ENCODE peak calls at places on chromosomes 5 and 9, in seven cellular contexts. One of them, this sample, is unnamed.

GRCh38 chr9:88236531-88237453 is 98.5 kb upstream of the SPATA31C2 start:
- DNase-seq in right lobe of liver: no peak
- DNase-seq in H1: no peak
- DNase-seq in testis: peak
- DNase-seq in ovary: peak
- DNase-seq in A549: no peak
- DNase-seq in Peyer's patch: no peak
- DNase-seq in this sample: peak

GRCh38 chr9:120875954-120876841 is 790 bp downstream of the PHF19 start:
- DNase-seq in testis: peak
- DNase-seq in right lobe of liver: peak
- DNase-seq in Peyer's patch: peak
- DNase-seq in A549: peak
- DNase-seq in H1: peak
- DNase-seq in ovary: peak
- DNase-seq in this sample: peak

GRCh38 chr9:136996361-136997281 is at the start of gene CLIC3:
- DNase-seq in testis: no peak
- DNase-seq in ovary: no peak
- DNase-seq in Peyer's patch: peak
- DNase-seq in H1: no peak
- DNase-seq in right lobe of liver: no peak
- DNase-seq in A549: peak
- DNase-seq in this sample: no peak

GRCh38 chr5:140159014-140159927 is 15.7 kb upstream of the CYSTM1 start:
- DNase-seq in testis: no peak
- DNase-seq in right lobe of liver: no peak
- DNase-seq in H1: no peak
- DNase-seq in ovary: no peak
- DNase-seq in A549: no peak
- DNase-seq in Peyer's patch: no peak
- DNase-seq in this sample: no peak

GRCh38 chr5:139848508-139849100 is 53.0 kb downstream of the PSD2 start:
- DNase-seq in A549: no peak
- DNase-seq in testis: no peak
- DNase-seq in right lobe of liver: peak
- DNase-seq in Peyer's patch: peak
- DNase-seq in ovary: peak
- DNase-seq in H1: no peak
- DNase-seq in this sample: peak

GRCh38 chr9:127366594-127366993 is 30.4 kb upstream of the SLC2A8 start:
- DNase-seq in Peyer's patch: no peak
- DNase-seq in A549: no peak
- DNase-seq in H1: no peak
- DNase-seq in ovary: no peak
- DNase-seq in right lobe of liver: no peak
- DNase-seq in testis: peak
- DNase-seq in this sample: no peak

GRCh38 chr5:35963381-35963843 is 25.0 kb upstream of the CAPSL start:
- DNase-seq in H1: no peak
- DNase-seq in A549: peak
- DNase-seq in Peyer's patch: no peak
- DNase-seq in right lobe of liver: no peak
- DNase-seq in testis: peak
- DNase-seq in ovary: no peak
- DNase-seq in this sample: no peak

GRCh38 chr5:106454651-106455415 is 1215.9 kb downstream of the EFNA5 start:
- DNase-seq in testis: peak
- DNase-seq in A549: peak
- DNase-seq in ovary: no peak
- DNase-seq in H1: peak
- DNase-seq in Peyer's patch: no peak
- DNase-seq in right lobe of liver: no peak
- DNase-seq in this sample: no peak

GRCh38 chr9:12989669-12990068 is 214.8 kb downstream of the LURAP1L start:
- DNase-seq in Peyer's patch: no peak
- DNase-seq in testis: no peak
- DNase-seq in A549: no peak
- DNase-seq in ovary: no peak
- DNase-seq in H1: no peak
- DNase-seq in right lobe of liver: no peak
- DNase-seq in this sample: no peak

GRCh38 chr9:114852050-114852594 is 46.3 kb upstream of the TNFSF15 start:
- DNase-seq in right lobe of liver: no peak
- DNase-seq in Peyer's patch: no peak
- DNase-seq in A549: no peak
- DNase-seq in testis: no peak
- DNase-seq in ovary: no peak
- DNase-seq in H1: no peak
- DNase-seq in this sample: no peak

GRCh38 chr5:157479166-157479565 is 19.2 kb downstream of the NIPAL4 start:
- DNase-seq in Peyer's patch: no peak
- DNase-seq in A549: no peak
- DNase-seq in right lobe of liver: no peak
- DNase-seq in testis: no peak
- DNase-seq in ovary: no peak
- DNase-seq in H1: no peak
- DNase-seq in this sample: no peak

GRCh38 chr9:100150209-100150608 is 51.2 kb downstream of the INVS start:
- DNase-seq in testis: no peak
- DNase-seq in H1: no peak
- DNase-seq in A549: no peak
- DNase-seq in Peyer's patch: no peak
- DNase-seq in right lobe of liver: no peak
- DNase-seq in ovary: no peak
- DNase-seq in this sample: no peak

GRCh38 chr9:131668439-131669233 is 71.2 kb downstream of the RAPGEF1 start:
- DNase-seq in H1: no peak
- DNase-seq in ovary: no peak
- DNase-seq in A549: no peak
- DNase-seq in Peyer's patch: peak
- DNase-seq in testis: no peak
- DNase-seq in right lobe of liver: no peak
- DNase-seq in this sample: no peak

GRCh38 chr5:77707786-77708185 is 68.4 kb downstream of the TBCA start:
- DNase-seq in Peyer's patch: no peak
- DNase-seq in testis: no peak
- DNase-seq in H1: no peak
- DNase-seq in right lobe of liver: no peak
- DNase-seq in ovary: no peak
- DNase-seq in A549: no peak
- DNase-seq in this sample: no peak

GRCh38 chr9:33124716-33125378 is 42.3 kb downstream of the B4GALT1 start:
- DNase-seq in testis: no peak
- DNase-seq in ovary: no peak
- DNase-seq in H1: no peak
- DNase-seq in A549: no peak
- DNase-seq in Peyer's patch: peak
- DNase-seq in right lobe of liver: no peak
- DNase-seq in this sample: no peak

GRCh38 chr9:95088421-95089161 is 228.9 kb downstream of the FANCC start:
- DNase-seq in Peyer's patch: no peak
- DNase-seq in ovary: no peak
- DNase-seq in A549: no peak
- DNase-seq in H1: no peak
- DNase-seq in testis: no peak
- DNase-seq in right lobe of liver: peak
- DNase-seq in this sample: no peak
- H3K27ac ChIP-seq in Peyer's patch: peak
- H3K27ac ChIP-seq in ovary: no peak
- H3K27ac ChIP-seq in A549: peak
- H3K27ac ChIP-seq in H1: no peak
- H3K27ac ChIP-seq in testis: peak
- H3K27ac ChIP-seq in right lobe of liver: no peak
- H3K27ac ChIP-seq in this sample: peak

GRCh38 chr9:90729351-90729750 is 72.3 kb upstream of the SYK start:
- DNase-seq in testis: no peak
- DNase-seq in Peyer's patch: no peak
- DNase-seq in A549: no peak
- DNase-seq in right lobe of liver: no peak
- DNase-seq in H1: no peak
- DNase-seq in ovary: no peak
- DNase-seq in this sample: no peak

DNA sequence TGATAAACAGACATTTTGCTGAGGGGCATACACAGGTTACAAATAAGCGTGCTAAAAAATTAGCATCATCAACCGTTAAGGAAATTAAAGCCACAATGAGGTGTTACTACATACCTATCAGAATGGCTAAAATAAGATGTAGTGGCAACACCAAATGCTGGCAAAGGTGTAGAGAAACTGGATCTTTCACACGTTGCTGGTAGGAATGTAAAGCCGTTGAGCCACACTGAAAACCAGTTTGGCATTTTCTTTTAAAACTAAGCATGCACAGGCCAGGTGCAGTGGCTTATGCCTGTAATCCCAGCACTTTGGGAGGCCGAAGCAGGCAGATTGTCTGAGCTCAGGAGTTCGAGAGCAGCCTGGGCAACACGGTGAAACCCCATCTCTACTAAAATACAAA is 67.0 kb upstream of the SYK start:
- DNase-seq in A549: no peak
- DNase-seq in testis: no peak
- DNase-seq in ovary: no peak
- DNase-seq in Peyer's patch: no peak
- DNase-seq in right lobe of liver: no peak
- DNase-seq in H1: no peak
- DNase-seq in this sample: no peak
- H3K4me3 ChIP-seq in A549: no peak
- H3K4me3 ChIP-seq in testis: no peak
- H3K4me3 ChIP-seq in ovary: no peak
- H3K4me3 ChIP-seq in Peyer's patch: no peak
- H3K4me3 ChIP-seq in right lobe of liver: no peak
- H3K4me3 ChIP-seq in H1: no peak
- H3K4me3 ChIP-seq in this sample: no peak

GRCh38 chr5:75365740-75366139 is 28.7 kb downstream of the HMGCR start:
- DNase-seq in H1: no peak
- DNase-seq in right lobe of liver: no peak
- DNase-seq in A549: no peak
- DNase-seq in Peyer's patch: no peak
- DNase-seq in ovary: no peak
- DNase-seq in testis: no peak
- DNase-seq in this sample: no peak

GRCh38 chr5:75364571-75365280 is 27.7 kb downstream of the HMGCR start:
- DNase-seq in testis: no peak
- DNase-seq in Peyer's patch: no peak
- DNase-seq in A549: no peak
- DNase-seq in H1: no peak
- DNase-seq in right lobe of liver: no peak
- DNase-seq in ovary: no peak
- DNase-seq in this sample: no peak

GRCh38 chr5:75362474-75362975 is 25.5 kb downstream of the HMGCR start:
- DNase-seq in right lobe of liver: no peak
- DNase-seq in A549: no peak
- DNase-seq in ovary: no peak
- DNase-seq in testis: no peak
- DNase-seq in H1: no peak
- DNase-seq in Peyer's patch: no peak
- DNase-seq in this sample: no peak

GRCh38 chr5:75363111-75363510 is 26.1 kb downstream of the HMGCR start:
- DNase-seq in A549: no peak
- DNase-seq in H1: no peak
- DNase-seq in testis: no peak
- DNase-seq in right lobe of liver: no peak
- DNase-seq in ovary: no peak
- DNase-seq in Peyer's patch: no peak
- DNase-seq in this sample: no peak

DNA sequence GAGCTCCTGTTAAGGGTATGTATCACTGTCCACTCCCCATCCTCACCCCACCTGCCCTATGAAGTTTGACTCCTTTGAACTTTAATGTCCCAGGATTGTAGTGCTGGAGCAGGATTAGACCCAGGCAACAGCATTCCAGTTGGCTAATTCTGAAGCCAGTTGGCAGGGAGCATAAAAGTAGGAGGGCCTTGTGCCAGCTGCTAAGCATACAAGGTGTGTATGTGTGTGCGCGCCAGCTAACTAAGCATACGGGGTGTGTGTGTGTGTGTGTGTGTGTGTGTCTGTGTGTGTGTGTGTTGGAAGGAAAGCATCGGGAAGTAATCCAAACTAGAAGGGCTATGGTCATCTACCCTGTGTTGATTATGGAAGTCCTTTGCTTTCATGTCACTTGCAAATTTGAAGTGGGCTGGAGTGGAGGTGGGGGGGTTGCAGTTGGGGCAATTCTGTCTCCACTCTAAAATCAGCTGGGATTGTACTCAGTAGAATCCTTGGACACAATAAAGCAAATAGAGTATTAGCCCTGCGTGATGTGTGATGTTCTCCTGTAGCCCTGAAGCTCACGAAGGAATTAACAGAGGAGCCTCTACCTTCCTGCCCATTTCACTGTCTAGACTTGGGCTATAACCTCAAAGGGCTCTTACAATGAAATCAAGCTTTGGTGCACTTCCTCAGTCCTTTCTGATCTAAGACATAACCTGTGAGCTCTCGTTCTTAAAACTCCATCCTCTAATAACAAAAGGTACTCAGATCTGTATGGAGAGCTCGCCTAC is 26.9 kb downstream of the HMGCR start:
- DNase-seq in A549: peak
- DNase-seq in right lobe of liver: peak
- DNase-seq in ovary: no peak
- DNase-seq in H1: no peak
- DNase-seq in testis: no peak
- DNase-seq in Peyer's patch: no peak
- DNase-seq in this sample: no peak
- TF ChIP-seq POLR2A in A549: no peak
- TF ChIP-seq POLR2A in right lobe of liver: no peak
- TF ChIP-seq POLR2A in ovary: no peak
- TF ChIP-seq POLR2A in H1: peak
- TF ChIP-seq POLR2A in testis: no peak
- TF ChIP-seq POLR2A in Peyer's patch: no peak
- TF ChIP-seq POLR2A in this sample: no peak

GRCh38 chr9:72263572-72263971 is 101.4 kb downstream of the ZFAND5 start:
- DNase-seq in right lobe of liver: no peak
- DNase-seq in A549: no peak
- DNase-seq in H1: no peak
- DNase-seq in Peyer's patch: no peak
- DNase-seq in testis: no peak
- DNase-seq in ovary: no peak
- DNase-seq in this sample: no peak

GRCh38 chr9:72271617-72272478 is 93.2 kb downstream of the ZFAND5 start:
- DNase-seq in right lobe of liver: no peak
- DNase-seq in testis: peak
- DNase-seq in ovary: no peak
- DNase-seq in H1: no peak
- DNase-seq in A549: peak
- DNase-seq in Peyer's patch: peak
- DNase-seq in this sample: peak

GRCh38 chr9:72274916-72275315 is 90.1 kb downstream of the ZFAND5 start:
- DNase-seq in testis: no peak
- DNase-seq in ovary: no peak
- DNase-seq in A549: no peak
- DNase-seq in Peyer's patch: no peak
- DNase-seq in right lobe of liver: no peak
- DNase-seq in H1: no peak
- DNase-seq in this sample: no peak

DNA sequence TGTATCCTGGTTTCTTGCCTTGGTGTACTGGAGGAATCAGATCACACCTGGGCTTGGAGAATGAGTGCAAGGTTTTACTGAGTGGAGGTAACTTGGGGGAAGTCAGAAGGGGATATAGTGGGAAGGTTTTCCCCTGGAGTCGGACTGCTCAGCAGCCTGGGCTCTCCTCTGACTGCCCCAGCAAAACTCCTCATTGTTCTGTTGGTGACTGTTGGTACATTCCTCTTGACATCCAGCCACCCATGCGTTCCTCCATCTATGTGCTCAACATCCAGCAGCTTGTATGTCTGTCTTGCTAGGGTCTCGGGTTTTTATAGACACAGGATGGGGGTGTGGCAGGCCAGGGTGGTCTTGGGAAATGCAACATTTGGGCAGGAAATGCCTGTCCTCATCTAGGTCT is 96.0 kb downstream of the ZFAND5 start:
- DNase-seq in ovary: no peak
- DNase-seq in Peyer's patch: no peak
- DNase-seq in A549: no peak
- DNase-seq in right lobe of liver: no peak
- DNase-seq in testis: no peak
- DNase-seq in H1: no peak
- DNase-seq in this sample: no peak
- H3K27ac ChIP-seq in ovary: no peak
- H3K27ac ChIP-seq in Peyer's patch: no peak
- H3K27ac ChIP-seq in A549: no peak
- H3K27ac ChIP-seq in right lobe of liver: no peak
- H3K27ac ChIP-seq in testis: no peak
- H3K27ac ChIP-seq in H1: no peak
- H3K27ac ChIP-seq in this sample: no peak

This sample was measured in uterus.